ENCODE peak calls at places on chromosomes 11 and 22, in four cellular contexts. V is esophagus squamous epithelium, Q is ovary, A is stomach. Y is an unnamed sample.

GRCh38 chr11:62398011-62398994 is 20.5 kb upstream of the SCGB1A1 start:
- DNase-seq in V (no peak), A (no peak), Q (peak), Y (no peak)

GRCh38 chr11:72758690-72759389 is 6.6 kb upstream of the ARAP1 start:
- DNase-seq in V (no peak), A (no peak), Q (peak), Y (peak)

GRCh38 chr11:5243845-5244180 is 5.8 kb downstream of the HBG1 start:
- DNase-seq in A (no peak), V (no peak), Q (no peak), Y (no peak)

GRCh38 chr11:123413636-123414035 is 16.4 kb upstream of the GRAMD1B start:
- DNase-seq in V (no peak), Q (peak), A (no peak), Y (peak)

GRCh38 chr11:12276356-12276755 is 101.0 kb upstream of the PARVA start:
- DNase-seq in Q (no peak), A (peak), V (no peak), Y (no peak)

GRCh38 chr11:61873588-61874459 is 17.5 kb downstream of the FADS3 start:
- DNase-seq in A (no peak), Q (no peak), V (no peak), Y (no peak)

GRCh38 chr22:30159561-30160353 is 79.5 kb downstream of the HORMAD2 start:
- DNase-seq in V (no peak), A (no peak), Q (peak), Y (peak)

GRCh38 chr22:25067851-25068421 is 115.4 kb downstream of the KIAA1671 start:
- DNase-seq in A (no peak), V (no peak), Q (no peak), Y (no peak)

GRCh38 chr22:24422078-24422665 is 5.2 kb upstream of the ADORA2A start:
- DNase-seq in V (no peak), Q (no peak), A (no peak), Y (no peak)

GRCh38 chr22:39353346-39353745 is 3.6 kb downstream of the SYNGR1 start:
- DNase-seq in Q (no peak), V (no peak), A (no peak), Y (no peak)

GRCh38 chr11:43944761-43945311 is 2.4 kb downstream of the C11orf96 start:
- DNase-seq in A (peak), V (no peak), Q (peak), Y (peak)

GRCh38 chr22:40408718-40409612 is 38.6 kb downstream of the SGSM3 start:
- DNase-seq in Q (no peak), V (no peak), A (no peak), Y (no peak)

GRCh38 chr11:3807856-3808845 is at the start of gene PGAP2:
- DNase-seq in A (peak), V (no peak), Q (peak), Y (peak)

GRCh38 chr11:9273430-9274336 is 8.5 kb upstream of the DENND5A start:
- DNase-seq in V (no peak), A (no peak), Q (no peak), Y (no peak)

GRCh38 chr11:8959546-8960166 is 4.6 kb downstream of the TMEM9B start:
- DNase-seq in Q (peak), V (no peak), A (no peak), Y (peak)

GRCh38 chr11:108198833-108199232 is 23.6 kb downstream of the NPAT start:
- DNase-seq in V (no peak), A (peak), Q (no peak), Y (peak)

GRCh38 chr11:117837791-117838190 is 13.2 kb upstream of the FXYD2 start:
- DNase-seq in A (no peak), Q (no peak), V (no peak), Y (peak)

GRCh38 chr11:126697937-126698336 is 302.6 kb downstream of the KIRREL3 start:
- DNase-seq in V (no peak), Q (no peak), A (no peak), Y (no peak)

GRCh38 chr11:130179396-130180306 is 20.1 kb downstream of the ST14 start:
- DNase-seq in Q (no peak), V (no peak), A (no peak), Y (no peak)

GRCh38 chr11:130415719-130416536 is 12.5 kb downstream of the ADAMTS8 start:
- DNase-seq in Q (no peak), V (no peak), A (no peak), Y (no peak)

GRCh38 chr11:69166186-69167115 is 10.7 kb downstream of the SMIM38 start:
- DNase-seq in V (no peak), Q (no peak), A (no peak), Y (no peak)

GRCh38 chr11:89498845-89499448 is 7.8 kb upstream of the NOX4 start:
- DNase-seq in Q (no peak), V (no peak), A (no peak), Y (no peak)

GRCh38 chr11:65390099-65390941 is 3.9 kb downstream of the FRMD8 start:
- DNase-seq in A (no peak), V (no peak), Q (no peak), Y (peak)

GRCh38 chr11:58730507-58731089 is 1.1 kb downstream of the GLYAT start:
- DNase-seq in Q (no peak), V (no peak), A (no peak), Y (no peak)

GRCh38 chr11:96097844-96098421 is 174.0 kb upstream of the MTMR2 start:
- DNase-seq in A (no peak), V (no peak), Q (no peak), Y (no peak)

GRCh38 chr11:33696931-33697638 is 3.5 kb downstream of the C11orf91 start:
- DNase-seq in Q (no peak), A (no peak), V (no peak), Y (no peak)

GRCh38 chr11:11735586-11735985 is 106.2 kb upstream of the USP47 start:
- DNase-seq in Q (no peak), V (no peak), A (no peak), Y (no peak)

GRCh38 chr11:74466916-74467885 is at the start of gene KCNE3:
- DNase-seq in A (peak), Q (peak), V (no peak), Y (peak)

GRCh38 chr11:73942030-73942429 is 8.8 kb upstream of the DNAJB13 start:
- DNase-seq in V (no peak), Q (no peak), A (no peak), Y (no peak)

GRCh38 chr22:31852691-31853370 is 91.5 kb upstream of the YWHAH start:
- DNase-seq in Q (no peak), V (no peak), A (no peak), Y (no peak)

GRCh38 chr22:31089101-31090100 is 8.3 kb downstream of the SMTN start:
- DNase-seq in Q (no peak), A (peak), V (no peak), Y (peak)

GRCh38 chr11:16737860-16738197 is 618 bp upstream of the C11orf58 start:
- DNase-seq in A (no peak), V (no peak), Q (peak), Y (peak)

GRCh38 chr11:87019582-87020271 is 18.0 kb upstream of the TMEM135 start:
- DNase-seq in Q (no peak), V (no peak), A (no peak), Y (no peak)

GRCh38 chr22:42920101-42920820 is 63.2 kb upstream of the ARFGAP3 start:
- DNase-seq in Q (no peak), A (no peak), V (no peak), Y (no peak)

GRCh38 chr22:28019881-28020861 is 101.1 kb upstream of the PITPNB start:
- DNase-seq in V (no peak), A (peak), Q (peak), Y (peak)

GRCh38 chr22:19169002-19169946 is 9.3 kb downstream of the SLC25A1 start:
- DNase-seq in A (no peak), V (no peak), Q (no peak), Y (no peak)

GRCh38 chr22:24333301-24333700 is 62.7 kb downstream of the SPECC1L start:
- DNase-seq in V (no peak), A (no peak), Q (no peak), Y (no peak)

GRCh38 chr11:36186797-36187196 is 102.4 kb downstream of the COMMD9 start:
- DNase-seq in A (no peak), Q (no peak), V (no peak), Y (no peak)

GRCh38 chr11:121892131-121892681 is 223.8 kb downstream of the BLID start:
- DNase-seq in V (no peak), A (no peak), Q (no peak), Y (no peak)

DNA sequence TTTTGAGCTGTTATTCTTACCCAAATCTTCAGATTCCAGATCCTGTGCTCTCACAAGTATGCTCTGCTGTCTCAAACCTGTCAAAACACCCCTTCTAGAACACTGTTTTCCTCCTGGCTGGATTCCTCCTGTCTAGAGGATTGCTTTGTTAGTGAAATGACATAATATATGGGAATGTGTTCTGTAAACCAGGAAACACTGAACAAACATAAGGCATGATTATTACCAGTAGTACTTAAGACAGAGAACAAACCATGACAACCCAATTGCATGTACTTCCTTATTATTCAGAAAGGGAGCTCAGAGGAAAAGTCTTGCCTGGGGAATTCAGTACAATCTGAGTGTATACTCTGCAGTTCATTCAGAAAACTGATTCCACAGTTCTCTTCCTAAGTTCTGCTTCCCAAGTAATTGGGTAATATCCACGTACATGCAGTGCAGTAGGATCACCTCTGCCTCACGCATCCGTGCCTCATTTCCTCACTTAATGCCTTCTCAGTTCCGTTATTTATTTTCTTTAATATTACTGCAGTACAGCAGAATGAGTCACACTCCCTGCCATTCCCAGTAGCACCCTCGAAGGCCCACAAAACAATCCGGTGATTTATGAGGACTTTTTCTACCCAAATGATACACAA is 897.0 kb downstream of the KCNA4 start:
- DNase-seq in A (no peak), Q (no peak), V (no peak), Y (no peak)
- H3K4me3 ChIP-seq in A (no peak), Q (no peak), V (no peak), Y (no peak)

GRCh38 chr11:93128574-93128973 is 69.2 kb downstream of the SLC36A4 start:
- DNase-seq in A (no peak), Q (no peak), V (no peak), Y (no peak)
- TF ChIP-seq POLR2A in A (no peak), Q (no peak), V (no peak), Y (no peak)

GRCh38 chr11:26527685-26528084 is 44.4 kb downstream of the MUC15 start:
- DNase-seq in A (no peak), Q (no peak), V (no peak), Y (no peak)
- H3K4me3 ChIP-seq in A (no peak), Q (no peak), V (no peak), Y (no peak)

DNA sequence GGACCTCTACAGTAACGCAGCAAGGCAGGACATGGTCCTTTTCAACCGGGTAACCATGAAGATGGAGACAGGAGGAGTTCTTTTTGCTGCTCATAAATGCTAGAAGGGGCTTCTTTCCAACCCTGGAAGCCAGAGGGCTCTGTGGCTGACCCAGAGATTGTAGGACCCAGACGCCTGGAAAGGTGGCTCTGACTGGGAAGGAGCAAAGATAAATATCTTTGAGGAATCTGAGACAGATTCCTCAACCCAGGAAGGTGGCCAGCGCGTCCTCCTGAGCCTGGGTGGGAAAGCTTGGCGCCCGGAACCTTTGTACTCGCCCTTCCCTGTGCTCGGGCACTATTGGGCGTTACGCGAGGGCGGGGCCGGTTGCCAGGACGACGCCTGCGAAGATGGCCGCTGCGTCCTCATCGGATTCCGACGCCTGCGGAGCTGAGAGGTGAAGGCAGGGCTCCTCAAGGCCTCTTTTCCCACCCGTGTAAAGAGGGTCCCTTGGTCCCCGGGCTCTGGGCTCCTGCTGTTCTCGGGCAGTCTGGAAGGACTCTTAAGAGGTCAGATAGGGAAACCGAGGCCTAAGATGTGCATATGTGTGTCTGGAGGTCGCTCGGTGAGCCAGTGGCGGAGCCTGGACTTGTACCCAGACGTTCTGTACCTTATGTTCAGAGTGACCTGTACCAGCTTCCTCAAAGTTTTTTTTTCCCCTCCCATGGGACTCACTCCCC is at the start of gene BBS1:
- DNase-seq in A (peak), Q (peak), V (peak), Y (peak)
- TF ChIP-seq POLR2A in A (no peak), Q (peak), V (no peak), Y (no peak)

GRCh38 chr11:76170473-76170872 is 35.8 kb downstream of the WNT11 start:
- DNase-seq in Q (no peak), V (no peak), A (no peak), Y (no peak)
- H3K4me3 ChIP-seq in Q (no peak), V (no peak), A (no peak), Y (no peak)

DNA sequence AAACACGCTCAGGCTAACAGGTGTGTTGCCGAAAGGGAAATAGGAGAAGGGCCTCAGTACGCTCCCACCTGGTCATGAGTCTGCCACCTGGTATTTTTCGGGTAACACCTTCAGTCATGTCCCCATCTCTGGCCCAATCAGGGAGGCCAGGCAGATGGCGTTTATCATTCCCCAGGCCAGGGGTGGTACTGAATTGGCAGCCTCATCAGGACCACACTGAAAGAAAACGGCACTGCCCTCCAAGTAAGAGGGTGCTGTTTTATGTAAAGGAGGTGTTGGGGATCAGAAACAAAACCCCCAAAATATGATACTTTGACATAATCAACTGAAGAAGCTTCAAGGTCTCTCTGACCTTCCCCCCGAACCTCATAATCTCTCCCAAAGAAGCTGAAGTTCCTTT is 58.9 kb downstream of the RCN1 start:
- DNase-seq in Q (no peak), A (no peak), V (no peak), Y (no peak)
- TF ChIP-seq POLR2A in Q (no peak), A (no peak), V (no peak), Y (no peak)

GRCh38 chr11:119828819-119829218 is 99.8 kb upstream of the NECTIN1 start:
- DNase-seq in V (no peak), Q (no peak), A (no peak), Y (peak)

GRCh38 chr11:119831011-119831410 is 102.0 kb upstream of the NECTIN1 start:
- DNase-seq in V (no peak), A (no peak), Q (no peak), Y (no peak)

GRCh38 chr11:119832132-119832531 is 103.1 kb upstream of the NECTIN1 start:
- DNase-seq in A (no peak), V (no peak), Q (no peak), Y (no peak)

GRCh38 chr11:119829407-119829806 is 100.4 kb upstream of the NECTIN1 start:
- DNase-seq in A (no peak), V (no peak), Q (no peak), Y (peak)

GRCh38 chr11:119830400-119830799 is 101.4 kb upstream of the NECTIN1 start:
- DNase-seq in Q (no peak), V (no peak), A (no peak), Y (peak)
- H3K4me3 ChIP-seq in Q (no peak), V (no peak), A (no peak), Y (no peak)

GRCh38 chr11:124877631-124878496 is 12.6 kb downstream of the ROBO3 start:
- DNase-seq in A (no peak), Q (no peak), V (no peak), Y (no peak)

GRCh38 chr11:124880958-124881357 is 15.7 kb downstream of the ROBO3 start:
- DNase-seq in Q (no peak), V (no peak), A (no peak), Y (no peak)

GRCh38 chr11:124878497-124879228 is 13.4 kb downstream of the ROBO3 start:
- DNase-seq in V (no peak), A (no peak), Q (no peak), Y (no peak)

GRCh38 chr11:124879999-124880611 is 14.9 kb downstream of the ROBO3 start:
- DNase-seq in Q (no peak), A (no peak), V (no peak), Y (no peak)

DNA sequence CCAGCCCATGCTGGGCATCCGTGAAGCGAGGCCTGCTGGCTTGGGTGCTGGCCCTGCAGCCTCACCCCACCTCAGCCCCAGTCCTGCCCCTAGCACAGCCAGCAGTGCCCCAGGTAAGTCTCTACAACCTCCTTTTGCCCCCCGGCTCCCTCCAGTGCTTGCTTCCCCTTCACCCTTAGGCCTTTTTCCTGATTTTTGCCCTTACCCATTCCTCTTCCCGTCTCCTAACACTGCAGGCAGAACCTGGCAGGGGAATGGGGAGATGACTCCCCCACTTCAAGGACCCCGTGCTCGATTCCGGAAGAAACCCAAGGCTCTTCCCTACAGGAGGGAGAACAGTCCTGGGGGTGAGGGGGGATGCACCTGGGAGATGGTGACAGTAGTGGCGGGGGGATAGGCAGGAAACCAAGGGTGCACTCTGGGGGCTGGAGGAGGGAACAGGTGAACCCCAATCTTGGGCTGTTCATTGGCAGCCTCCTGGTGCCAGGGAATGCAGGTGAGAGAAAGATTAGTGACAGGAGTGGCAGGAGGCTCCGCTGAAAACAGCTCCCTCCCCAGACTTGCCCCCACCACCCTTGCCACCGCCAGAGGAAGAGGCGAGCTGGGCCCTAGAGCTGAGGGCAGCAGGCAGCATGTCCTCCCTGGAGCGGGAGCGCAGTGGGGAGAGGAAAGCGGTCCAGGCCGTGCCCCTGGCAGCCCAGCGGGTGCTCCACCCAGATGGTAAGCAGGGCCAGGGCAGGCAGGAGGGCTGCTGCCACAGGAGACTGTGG is 14.2 kb downstream of the ROBO3 start:
- DNase-seq in V (no peak), A (no peak), Q (no peak), Y (no peak)
- TF ChIP-seq POLR2A in V (no peak), A (no peak), Q (no peak), Y (no peak)

GRCh38 chr11:63567044-63567840 is 4.1 kb upstream of the PLAAT2 start:
- DNase-seq in A (no peak), V (no peak), Q (peak), Y (peak)
- H3K4me3 ChIP-seq in A (no peak), V (no peak), Q (no peak), Y (no peak)

GRCh38 chr11:13336246-13336873 is 58.8 kb downstream of the BMAL1 start:
- DNase-seq in V (no peak), A (peak), Q (no peak), Y (peak)

GRCh38 chr11:13339196-13340153 is 61.9 kb downstream of the BMAL1 start:
- DNase-seq in A (no peak), Q (peak), V (no peak), Y (no peak)

GRCh38 chr11:13337986-13338436 is 60.4 kb downstream of the BMAL1 start:
- DNase-seq in A (no peak), Q (no peak), V (no peak), Y (no peak)

GRCh38 chr11:13341028-13341427 is 63.4 kb downstream of the BMAL1 start:
- DNase-seq in A (no peak), Q (no peak), V (no peak), Y (no peak)

GRCh38 chr11:13338437-13339069 is 61.0 kb downstream of the BMAL1 start:
- DNase-seq in Q (no peak), V (no peak), A (no peak), Y (no peak)
- TF ChIP-seq POLR2A in Q (no peak), V (no peak), A (no peak), Y (no peak)